ENCODE peak calls at places on chromosomes 5 and 9, in six cellular contexts. One of them, this sample, is unnamed.

GRCh38 chr5:158565017-158565789 is 534.5 kb downstream of the EBF1 start:
- DNase-seq in GM12891: no peak
- DNase-seq in HepG2: no peak
- DNase-seq in K562: no peak
- DNase-seq in H1: no peak
- DNase-seq in GM12878: no peak
- DNase-seq in this sample: no peak

GRCh38 chr5:53362521-53362941 is 117.9 kb upstream of the FST start:
- DNase-seq in GM12891: no peak
- DNase-seq in HepG2: no peak
- DNase-seq in K562: no peak
- DNase-seq in H1: no peak
- DNase-seq in GM12878: no peak
- DNase-seq in this sample: no peak

GRCh38 chr5:64207978-64208377 is 42.3 kb downstream of the RNF180 start:
- DNase-seq in GM12891: no peak
- DNase-seq in HepG2: peak; percentile 8
- DNase-seq in K562: no peak
- DNase-seq in H1: no peak
- DNase-seq in GM12878: no peak
- DNase-seq in this sample: no peak

GRCh38 chr5:54915466-54916027 is 69.8 kb downstream of the ESM1 start:
- DNase-seq in GM12891: no peak
- DNase-seq in HepG2: no peak
- DNase-seq in K562: no peak
- DNase-seq in H1: no peak
- DNase-seq in GM12878: no peak
- DNase-seq in this sample: no peak

GRCh38 chr5:60701317-60701988 is 1.5 kb upstream of the DEPDC1B start:
- DNase-seq in GM12891: no peak
- DNase-seq in HepG2: no peak
- DNase-seq in K562: no peak
- DNase-seq in H1: no peak
- DNase-seq in GM12878: no peak
- DNase-seq in this sample: no peak

GRCh38 chr5:136030956-136031611 is 2.3 kb downstream of the TGFBI start:
- DNase-seq in GM12891: no peak
- DNase-seq in HepG2: no peak
- DNase-seq in K562: no peak
- DNase-seq in H1: no peak
- DNase-seq in GM12878: peak; percentile 57
- DNase-seq in this sample: no peak

GRCh38 chr5:143108498-143109128 is 294.9 kb downstream of the NR3C1 start:
- DNase-seq in GM12891: no peak
- DNase-seq in HepG2: peak; percentile 39
- DNase-seq in K562: no peak
- DNase-seq in H1: no peak
- DNase-seq in GM12878: no peak
- DNase-seq in this sample: no peak

GRCh38 chr5:178421699-178422399 is 168.3 kb downstream of the COL23A1 start:
- DNase-seq in GM12891: no peak
- DNase-seq in HepG2: no peak
- DNase-seq in K562: no peak
- DNase-seq in H1: peak; percentile 43
- DNase-seq in GM12878: no peak
- DNase-seq in this sample: no peak

GRCh38 chr5:322281-322941 is 897 bp downstream of the AHRR start:
- DNase-seq in GM12891: no peak
- DNase-seq in HepG2: no peak
- DNase-seq in K562: no peak
- DNase-seq in H1: peak; percentile 70
- DNase-seq in GM12878: no peak
- DNase-seq in this sample: peak; percentile 74

GRCh38 chr5:131966551-131966950 is 21.1 kb upstream of the MEIKIN start:
- DNase-seq in GM12891: no peak
- DNase-seq in HepG2: no peak
- DNase-seq in K562: no peak
- DNase-seq in H1: peak; percentile 22
- DNase-seq in GM12878: no peak
- DNase-seq in this sample: no peak

GRCh38 chr5:130964238-130965192 is 200.5 kb downstream of the HINT1 start:
- DNase-seq in GM12891: no peak
- DNase-seq in HepG2: no peak
- DNase-seq in K562: no peak
- DNase-seq in H1: no peak
- DNase-seq in GM12878: no peak
- DNase-seq in this sample: no peak

GRCh38 chr9:131310833-131311554 is 21.5 kb downstream of the PLPP7 start:
- DNase-seq in GM12891: no peak
- DNase-seq in HepG2: no peak
- DNase-seq in K562: no peak
- DNase-seq in H1: no peak
- DNase-seq in GM12878: no peak
- DNase-seq in this sample: no peak

DNA sequence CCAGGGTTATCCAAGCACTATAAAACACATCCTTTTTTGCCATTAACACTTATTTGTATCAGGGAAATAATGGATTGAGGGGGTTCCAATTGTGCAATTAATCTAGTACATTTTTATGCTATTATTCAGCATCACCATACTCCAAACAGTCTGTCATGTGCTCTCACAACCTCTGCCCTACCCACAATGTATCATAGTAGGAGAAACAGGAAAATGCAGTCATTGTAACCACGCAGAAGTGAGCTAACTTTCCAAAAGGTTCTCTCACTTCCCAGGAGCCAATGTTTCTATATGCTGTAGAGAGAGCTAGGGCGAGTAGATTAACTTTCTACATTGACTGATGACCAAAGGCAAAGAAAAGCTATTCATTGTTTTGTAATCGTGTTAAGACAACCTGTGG is 29.8 kb downstream of the DAB2 start:
- DNase-seq in GM12891: no peak
- DNase-seq in HepG2: no peak
- DNase-seq in K562: no peak
- DNase-seq in H1: no peak
- DNase-seq in GM12878: no peak
- DNase-seq in this sample: no peak
- TF ChIP-seq TAF1 in GM12891: no peak
- TF ChIP-seq TAF1 in HepG2: no peak
- TF ChIP-seq TAF1 in K562: no peak
- TF ChIP-seq TAF1 in H1: no peak
- TF ChIP-seq TAF1 in GM12878: no peak
- TF ChIP-seq TAF1 in this sample: no peak

GRCh38 chr9:4489919-4490704 is at the start of gene SLC1A1:
- DNase-seq in GM12891: peak; percentile 58
- DNase-seq in HepG2: no peak
- DNase-seq in K562: no peak
- DNase-seq in H1: peak; percentile 79
- DNase-seq in GM12878: peak; percentile 55
- DNase-seq in this sample: peak; percentile 73
- TF ChIP-seq POLR2A in GM12891: peak; percentile 56
- TF ChIP-seq POLR2A in HepG2: no peak
- TF ChIP-seq POLR2A in K562: no peak
- TF ChIP-seq POLR2A in H1: no peak
- TF ChIP-seq POLR2A in GM12878: peak; percentile 66
- TF ChIP-seq POLR2A in this sample: peak; percentile 68

GRCh38 chr5:104347119-104347708 is 784.6 kb upstream of the NUDT12 start:
- DNase-seq in GM12891: no peak
- DNase-seq in HepG2: no peak
- DNase-seq in K562: no peak
- DNase-seq in H1: no peak
- DNase-seq in GM12878: no peak
- DNase-seq in this sample: no peak
- TF ChIP-seq TAF1 in GM12891: no peak
- TF ChIP-seq TAF1 in HepG2: no peak
- TF ChIP-seq TAF1 in K562: no peak
- TF ChIP-seq TAF1 in H1: no peak
- TF ChIP-seq TAF1 in GM12878: no peak
- TF ChIP-seq TAF1 in this sample: no peak

GRCh38 chr9:124357591-124358361 is 57.5 kb downstream of the PSMB7 start:
- DNase-seq in GM12891: no peak
- DNase-seq in HepG2: no peak
- DNase-seq in K562: no peak
- DNase-seq in H1: no peak
- DNase-seq in GM12878: no peak
- DNase-seq in this sample: no peak
- TF ChIP-seq POLR2A in GM12891: no peak
- TF ChIP-seq POLR2A in HepG2: peak; percentile 32
- TF ChIP-seq POLR2A in K562: no peak
- TF ChIP-seq POLR2A in H1: no peak
- TF ChIP-seq POLR2A in GM12878: peak; percentile 68
- TF ChIP-seq POLR2A in this sample: peak; percentile 74

GRCh38 chr9:112166176-112167140 is 8.6 kb downstream of the SUSD1 start:
- DNase-seq in GM12891: no peak
- DNase-seq in HepG2: peak; percentile 47
- DNase-seq in K562: no peak
- DNase-seq in H1: no peak
- DNase-seq in GM12878: no peak
- DNase-seq in this sample: no peak
- TF ChIP-seq TAF1 in GM12891: no peak
- TF ChIP-seq TAF1 in HepG2: no peak
- TF ChIP-seq TAF1 in K562: no peak
- TF ChIP-seq TAF1 in H1: no peak
- TF ChIP-seq TAF1 in GM12878: no peak
- TF ChIP-seq TAF1 in this sample: no peak

GRCh38 chr9:92097997-92098482 is 17.2 kb downstream of the SPTLC1 start:
- DNase-seq in GM12891: no peak
- DNase-seq in HepG2: no peak
- DNase-seq in K562: no peak
- DNase-seq in H1: no peak
- DNase-seq in GM12878: peak; percentile 70
- DNase-seq in this sample: no peak
- TF ChIP-seq POLR2A in GM12891: no peak
- TF ChIP-seq POLR2A in HepG2: no peak
- TF ChIP-seq POLR2A in K562: no peak
- TF ChIP-seq POLR2A in H1: no peak
- TF ChIP-seq POLR2A in GM12878: no peak
- TF ChIP-seq POLR2A in this sample: no peak

DNA sequence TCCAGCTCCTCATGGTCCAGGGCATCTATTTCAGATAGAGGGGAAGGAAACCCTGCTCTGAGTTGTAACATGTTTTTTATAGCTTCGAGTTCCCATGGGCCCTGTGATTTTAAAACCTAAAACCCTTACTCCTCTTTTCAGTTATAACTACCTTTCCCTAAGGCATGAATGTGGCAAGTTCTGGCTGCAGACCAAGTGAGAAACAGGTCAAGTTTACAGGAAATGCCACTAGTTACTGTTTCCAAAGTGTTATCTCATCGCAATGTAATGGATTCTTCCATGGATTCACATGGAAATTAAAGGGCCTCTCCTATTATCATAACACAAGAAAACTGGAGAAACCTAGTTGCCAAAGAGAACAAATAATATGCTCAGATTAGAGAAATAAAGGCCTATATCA is 574.5 kb upstream of the GRAMD2B start:
- DNase-seq in GM12891: no peak
- DNase-seq in HepG2: no peak
- DNase-seq in K562: no peak
- DNase-seq in H1: no peak
- DNase-seq in GM12878: no peak
- DNase-seq in this sample: no peak
- TF ChIP-seq TAF1 in GM12891: no peak
- TF ChIP-seq TAF1 in HepG2: no peak
- TF ChIP-seq TAF1 in K562: no peak
- TF ChIP-seq TAF1 in H1: no peak
- TF ChIP-seq TAF1 in GM12878: no peak
- TF ChIP-seq TAF1 in this sample: no peak

GRCh38 chr9:88074931-88075330 is 63.3 kb downstream of the SPATA31C2 start:
- DNase-seq in GM12891: no peak
- DNase-seq in HepG2: no peak
- DNase-seq in K562: no peak
- DNase-seq in H1: no peak
- DNase-seq in GM12878: no peak
- DNase-seq in this sample: no peak

GRCh38 chr9:88077071-88077617 is 61.1 kb downstream of the SPATA31C2 start:
- DNase-seq in GM12891: no peak
- DNase-seq in HepG2: no peak
- DNase-seq in K562: no peak
- DNase-seq in H1: no peak
- DNase-seq in GM12878: no peak
- DNase-seq in this sample: no peak

GRCh38 chr9:88072831-88073365 is 65.4 kb downstream of the SPATA31C2 start:
- DNase-seq in GM12891: no peak
- DNase-seq in HepG2: no peak
- DNase-seq in K562: no peak
- DNase-seq in H1: no peak
- DNase-seq in GM12878: no peak
- DNase-seq in this sample: no peak

GRCh38 chr9:88075966-88076285 is 62.3 kb downstream of the SPATA31C2 start:
- DNase-seq in GM12891: no peak
- DNase-seq in HepG2: no peak
- DNase-seq in K562: no peak
- DNase-seq in H1: no peak
- DNase-seq in GM12878: no peak
- DNase-seq in this sample: no peak

DNA sequence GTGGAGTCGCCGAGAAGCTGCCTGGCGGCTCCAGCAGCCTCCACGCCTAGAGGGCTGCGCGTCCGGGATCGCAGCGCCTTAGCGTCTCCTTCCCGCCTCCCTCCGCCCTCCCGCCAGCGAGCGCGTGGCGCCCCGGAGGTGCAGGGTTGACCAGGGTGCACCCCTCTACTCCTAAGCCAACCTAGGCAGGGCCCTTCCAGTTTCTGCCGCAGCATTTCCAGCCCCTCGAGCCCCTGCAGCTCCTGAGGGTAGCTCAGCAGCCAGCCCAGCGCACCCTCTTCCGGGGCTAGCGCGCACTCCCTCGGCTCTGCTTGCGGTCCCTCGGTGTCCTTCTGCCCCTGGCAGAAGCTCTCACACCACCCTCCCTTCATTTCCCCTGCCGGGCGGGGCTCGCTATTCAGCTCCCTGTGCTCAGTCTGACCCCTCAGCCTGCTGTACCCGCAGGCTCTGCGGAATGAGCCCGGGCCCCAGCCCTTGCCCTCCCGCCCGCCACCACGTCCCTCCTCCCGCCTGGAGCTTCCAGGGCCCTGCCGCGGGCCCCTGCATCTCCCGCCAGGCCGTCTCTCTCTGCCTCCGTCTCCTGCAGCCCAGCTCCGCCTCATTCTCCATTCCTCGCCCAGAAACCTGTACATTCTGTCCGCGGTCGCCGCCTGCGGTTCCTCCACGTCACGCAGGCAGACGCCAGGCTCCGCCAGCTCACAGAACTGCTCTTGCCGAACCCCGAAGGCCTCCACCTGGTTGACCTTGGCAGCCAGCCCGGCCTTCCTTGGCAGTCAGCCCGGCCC is 61.8 kb downstream of the SPATA31C2 start:
- DNase-seq in GM12891: peak; percentile 18
- DNase-seq in HepG2: peak; percentile 50
- DNase-seq in K562: peak; percentile 31
- DNase-seq in H1: peak; percentile 83
- DNase-seq in GM12878: no peak
- DNase-seq in this sample: no peak
- TF ChIP-seq POLR2A in GM12891: no peak
- TF ChIP-seq POLR2A in HepG2: no peak
- TF ChIP-seq POLR2A in K562: no peak
- TF ChIP-seq POLR2A in H1: no peak
- TF ChIP-seq POLR2A in GM12878: no peak
- TF ChIP-seq POLR2A in this sample: no peak

GRCh38 chr5:149930754-149931574 is 13.6 kb downstream of the PDE6A start:
- DNase-seq in GM12891: no peak
- DNase-seq in HepG2: no peak
- DNase-seq in K562: no peak
- DNase-seq in H1: no peak
- DNase-seq in GM12878: no peak
- DNase-seq in this sample: no peak
- TF ChIP-seq TAF1 in GM12891: no peak
- TF ChIP-seq TAF1 in HepG2: no peak
- TF ChIP-seq TAF1 in K562: peak; percentile 24
- TF ChIP-seq TAF1 in H1: no peak
- TF ChIP-seq TAF1 in GM12878: no peak
- TF ChIP-seq TAF1 in this sample: no peak

This sample was measured in GM12892.